ENCODE peak calls at places on chromosomes 6 and 20, in four cellular contexts. G is IMR-90, W is right lobe of liver, U is HepG2. Z is an unnamed sample.

GRCh38 chr6:23728707-23729106 is 397.3 kb upstream of the NRSN1 start:
- DNase-seq in G (no peak), W (no peak), U (no peak), Z (no peak)

GRCh38 chr6:109816452-109817374 is 125.6 kb downstream of the FIG4 start:
- DNase-seq in G (no peak), W (no peak), U (no peak), Z (no peak)

GRCh38 chr20:47521059-47521808 is 19.5 kb downstream of the NCOA3 start:
- DNase-seq in G (no peak), W (no peak), U (no peak), Z (no peak)

GRCh38 chr20:64256282-64256947 is 867 bp downstream of the PCMTD2 start:
- DNase-seq in G (peak), W (no peak), U (no peak), Z (no peak)

GRCh38 chr6:145139451-145139850 is 595.9 kb downstream of the EPM2A start:
- DNase-seq in G (peak), W (peak), U (no peak), Z (no peak)

GRCh38 chr20:1804554-1804956 is 90.7 kb upstream of the SIRPA start:
- DNase-seq in G (no peak), W (no peak), U (no peak), Z (no peak)

GRCh38 chr6:125910518-125910917 is 46.1 kb upstream of the HINT3 start:
- DNase-seq in G (peak), W (no peak), U (no peak), Z (no peak)

GRCh38 chr20:23005761-23006160 is 29.4 kb upstream of the SSTR4 start:
- DNase-seq in G (no peak), W (no peak), U (no peak), Z (no peak)

GRCh38 chr6:75402296-75402695 is 91.3 kb downstream of the FILIP1 start:
- DNase-seq in G (peak), W (no peak), U (no peak), Z (peak)

GRCh38 chr6:113994934-113995342 is 24.0 kb upstream of the HDAC2 start:
- DNase-seq in G (peak), W (no peak), U (peak), Z (no peak)

GRCh38 chr20:19600042-19600441 is 158.0 kb upstream of the RIN2 start:
- DNase-seq in G (no peak), W (no peak), U (no peak), Z (no peak)

GRCh38 chr6:162443101-162443500 is 284.5 kb downstream of the PRKN start:
- DNase-seq in G (no peak), W (peak), U (no peak), Z (no peak)

GRCh38 chr6:157981132-157981394 is 600 bp upstream of the SYNJ2 start:
- DNase-seq in G (no peak), W (peak), U (no peak), Z (no peak)

GRCh38 chr6:106097368-106098231 is 11.5 kb downstream of the PRDM1 start:
- DNase-seq in G (peak), W (no peak), U (no peak), Z (no peak)

GRCh38 chr6:101422811-101423210 is 29.3 kb downstream of the GRIK2 start:
- DNase-seq in G (peak), W (no peak), U (no peak), Z (no peak)

GRCh38 chr6:56096454-56096853 is 150.9 kb downstream of the COL21A1 start:
- DNase-seq in G (no peak), W (no peak), U (no peak), Z (no peak)

GRCh38 chr6:152232494-152233151 is 404.5 kb downstream of the SYNE1 start:
- DNase-seq in G (peak), W (no peak), U (peak), Z (no peak)

GRCh38 chr6:126477678-126478077 is 137.8 kb downstream of the CENPW start:
- DNase-seq in G (no peak), W (no peak), U (no peak), Z (no peak)

GRCh38 chr20:37566590-37567330 is 39.1 kb upstream of the BLCAP start:
- DNase-seq in G (no peak), W (no peak), U (no peak), Z (no peak)

GRCh38 chr20:4040283-4041179 is 25.2 kb upstream of the RNF24 start:
- DNase-seq in G (no peak), W (no peak), U (no peak), Z (no peak)

GRCh38 chr6:162416845-162417537 is 310.6 kb downstream of the PRKN start:
- DNase-seq in G (no peak), W (no peak), U (no peak), Z (no peak)

GRCh38 chr6:43627008-43627825 is 1.8 kb downstream of the GTPBP2 start:
- DNase-seq in G (peak), W (peak), U (peak), Z (peak)

DNA sequence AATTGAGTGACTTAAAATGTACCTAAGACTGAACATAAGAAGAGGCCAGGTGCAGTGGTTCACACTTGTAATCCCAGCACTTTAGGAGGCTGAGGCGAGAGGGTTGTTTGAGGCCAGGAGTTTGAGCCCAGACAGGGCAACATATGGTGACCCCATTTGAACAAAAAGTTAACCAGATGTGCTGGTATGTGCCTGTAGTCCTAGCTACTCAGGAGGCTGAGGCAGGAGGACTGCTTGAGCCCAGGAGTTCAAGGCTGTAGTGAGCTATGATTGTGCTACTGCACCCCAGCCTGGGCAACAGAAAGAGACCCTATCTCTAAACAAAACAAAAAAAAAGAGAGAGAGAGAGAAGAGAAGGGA is 10.1 kb upstream of the PAQR8 start:
- DNase-seq in G (no peak), W (no peak), U (no peak), Z (no peak)
- H3K4me3 ChIP-seq in G (no peak), W (no peak), U (no peak), Z (no peak)

GRCh38 chr20:50481741-50482140 is 28.4 kb upstream of the PTPN1 start:
- DNase-seq in G (no peak), W (no peak), U (no peak), Z (no peak)

GRCh38 chr20:50478162-50479036 is 31.8 kb upstream of the PTPN1 start:
- DNase-seq in G (peak), W (peak), U (peak), Z (peak)

GRCh38 chr20:50487397-50487796 is 22.8 kb upstream of the PTPN1 start:
- DNase-seq in G (no peak), W (no peak), U (no peak), Z (no peak)

GRCh38 chr20:50484271-50484976 is 25.8 kb upstream of the PTPN1 start:
- DNase-seq in G (no peak), W (no peak), U (no peak), Z (no peak)

DNA sequence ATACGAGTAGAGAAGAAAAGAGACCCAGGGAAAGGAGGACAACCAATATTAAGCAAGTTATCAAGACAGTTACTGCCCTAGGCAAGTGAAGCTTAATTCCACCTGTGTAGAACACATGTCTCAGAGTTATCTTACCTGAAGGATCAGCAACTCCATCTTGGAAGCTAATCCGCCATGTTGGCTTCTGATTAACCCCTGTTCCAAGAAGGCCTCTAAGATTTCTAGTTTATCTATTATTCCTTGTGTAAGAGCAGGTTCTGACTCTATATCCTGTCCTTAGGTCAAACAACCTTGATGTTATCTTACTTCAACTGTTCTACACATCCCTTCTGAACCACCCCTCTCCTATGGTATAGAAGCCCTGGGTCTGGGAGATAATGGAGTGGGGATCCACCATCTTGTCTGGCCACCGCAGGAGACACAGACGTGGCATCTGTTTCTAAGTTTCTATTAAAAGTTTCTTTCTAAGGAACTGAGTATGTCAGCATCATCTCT is 27.7 kb upstream of the PTPN1 start:
- DNase-seq in G (no peak), W (no peak), U (no peak), Z (no peak)
- H3K27ac ChIP-seq in G (no peak), W (no peak), U (no peak), Z (no peak)

DNA sequence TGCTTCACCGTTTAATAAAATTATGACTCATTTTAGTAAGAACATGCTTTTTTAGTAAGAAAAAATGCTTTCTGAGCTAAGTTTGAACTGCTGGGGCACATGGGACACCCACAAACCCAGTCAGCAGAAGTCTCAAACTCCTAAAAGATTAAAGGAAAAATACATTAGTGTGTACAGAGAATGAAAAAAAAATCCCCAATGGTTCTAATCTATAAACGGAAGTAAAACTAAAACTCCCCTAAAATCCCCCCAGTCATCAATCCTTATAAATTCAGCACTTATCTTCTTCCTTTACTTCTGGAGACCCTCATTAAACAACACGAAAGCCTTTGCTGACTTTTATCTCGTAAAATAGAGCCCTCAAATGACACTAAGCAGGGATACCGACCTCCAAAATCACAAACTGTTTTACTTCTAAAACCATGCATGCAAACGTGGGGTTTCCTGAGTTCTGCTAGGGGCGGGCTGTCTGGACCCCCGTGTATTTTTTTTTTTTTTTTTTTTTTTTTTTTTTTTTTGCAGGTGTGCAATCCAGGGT is 1.1 kb upstream of the MYB start:
- DNase-seq in G (peak), W (no peak), U (no peak), Z (no peak)
- TF ChIP-seq POLR2A in G (no peak), W (no peak), U (no peak), Z (no peak)

GRCh38 chr6:27138398-27138797 is 109.1 kb upstream of the PRSS16 start:
- DNase-seq in G (no peak), W (no peak), U (no peak), Z (no peak)
- H3K4me3 ChIP-seq in G (no peak), W (no peak), U (no peak), Z (no peak)

GRCh38 chr20:20731000-20731944 is 18.8 kb upstream of the RALGAPA2 start:
- DNase-seq in G (no peak), W (no peak), U (no peak), Z (no peak)

GRCh38 chr20:20732641-20733040 is 20.2 kb upstream of the RALGAPA2 start:
- DNase-seq in G (no peak), W (no peak), U (no peak), Z (peak)

GRCh38 chr20:20733943-20734342 is 21.5 kb upstream of the RALGAPA2 start:
- DNase-seq in G (no peak), W (no peak), U (no peak), Z (no peak)

GRCh38 chr20:20729563-20729962 is 17.1 kb upstream of the RALGAPA2 start:
- DNase-seq in G (no peak), W (no peak), U (no peak), Z (no peak)

DNA sequence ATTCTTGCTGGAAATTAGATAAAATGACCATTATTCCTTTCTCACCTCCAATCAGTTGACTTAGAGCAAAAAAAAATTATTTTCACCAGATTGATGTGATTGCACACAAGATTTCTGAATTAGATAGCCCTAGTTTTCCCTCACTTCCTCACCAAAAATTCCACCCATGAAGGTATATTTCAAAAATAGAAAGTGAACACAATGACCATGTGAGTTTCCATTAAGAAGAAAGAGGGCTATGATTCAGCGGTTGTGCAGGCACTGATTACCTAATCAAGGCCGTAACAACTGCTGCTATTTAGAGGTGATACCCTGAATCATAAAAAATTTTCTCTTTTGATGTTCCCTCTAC is 19.5 kb upstream of the RALGAPA2 start:
- DNase-seq in G (no peak), W (no peak), U (no peak), Z (peak)
- H3K27ac ChIP-seq in G (no peak), W (peak), U (no peak), Z (peak)

DNA sequence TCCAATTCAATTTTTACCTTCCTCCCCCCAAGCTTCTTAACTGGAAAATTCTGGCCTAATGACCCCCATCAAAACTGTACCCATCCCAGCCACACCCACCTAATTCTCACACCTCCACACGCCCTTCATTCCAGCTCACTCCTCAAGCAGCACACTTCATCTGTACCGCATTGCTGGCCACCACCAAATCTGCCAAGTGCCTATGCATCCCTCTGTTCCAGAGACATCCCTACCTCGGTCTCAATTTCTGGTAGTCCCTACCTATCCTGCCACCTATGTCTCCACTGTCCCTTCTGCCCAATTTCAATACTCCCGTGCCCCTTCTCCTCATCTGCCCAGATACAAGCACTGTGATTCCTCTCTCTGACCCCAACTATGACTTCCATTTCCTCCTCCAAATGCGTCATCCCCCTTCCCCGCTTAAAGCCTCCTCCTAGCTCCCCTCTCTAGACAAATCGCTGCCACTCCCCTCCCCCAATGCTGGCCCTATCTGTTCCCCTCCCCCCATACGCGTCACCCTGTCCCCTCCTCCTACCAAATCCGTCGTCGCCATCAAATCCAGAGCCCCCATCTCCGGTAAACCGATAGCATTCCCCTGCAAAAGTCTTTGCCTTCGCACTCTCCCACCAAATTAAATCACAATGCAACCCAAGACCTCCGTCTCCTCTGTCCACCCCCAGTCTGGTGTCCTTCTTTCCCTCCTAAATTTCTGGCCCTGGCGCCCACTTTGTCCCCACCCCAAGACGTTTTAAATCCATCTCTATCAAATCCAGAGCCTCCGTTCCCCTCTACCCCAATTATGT is 1.2 kb downstream of the MTCH1 start:
- DNase-seq in G (peak), W (peak), U (no peak), Z (no peak)
- TF ChIP-seq POLR2A in G (peak), W (no peak), U (no peak), Z (no peak)

GRCh38 chr6:10268661-10269060 is 146.2 kb downstream of the TFAP2A start:
- DNase-seq in G (no peak), W (no peak), U (no peak), Z (no peak)
- H3K4me3 ChIP-seq in G (no peak), W (no peak), U (no peak), Z (no peak)

DNA sequence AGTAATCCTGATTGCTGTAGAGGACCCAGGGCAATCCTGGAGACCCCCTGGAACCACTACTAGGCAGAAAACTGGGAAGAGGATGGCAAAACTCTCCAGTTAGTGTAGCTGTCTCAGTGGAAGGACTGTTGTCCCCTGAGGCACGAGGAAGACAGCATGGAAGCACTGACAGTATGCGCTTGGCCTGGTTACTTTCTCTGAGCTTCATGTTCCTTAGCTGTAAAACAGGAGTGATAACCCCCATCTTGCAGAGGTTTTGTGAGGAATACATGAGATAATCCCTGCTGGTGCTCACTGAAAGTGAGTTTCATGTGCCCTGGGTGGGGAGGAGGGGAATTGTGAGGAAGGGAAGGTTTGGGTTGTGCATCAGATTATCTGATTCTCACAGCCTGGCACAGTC is 3.2 kb downstream of the NT5E start:
- DNase-seq in G (no peak), W (no peak), U (no peak), Z (no peak)
- H3K27ac ChIP-seq in G (peak), W (no peak), U (peak), Z (no peak)

GRCh38 chr20:62897666-62898065 is 28.6 kb downstream of the DIDO1 start:
- DNase-seq in G (no peak), W (no peak), U (no peak), Z (no peak)
- TF ChIP-seq POLR2A in G (no peak), W (no peak), U (no peak), Z (no peak)

Z was measured in gastrocnemius medialis.